ENCODE peak calls at places on chromosomes 3 and 15, in five cellular contexts. T is activated T-helper 1 cell treated with anti-CD3 and anti-CD28 coated beads, Interleukin-2, amount 50 U/mL, for 16 hours; F is B cell; R is HS-5; I is progenitor cell of endocrine pancreas. B is an unnamed sample.

GRCh38 chr3:43959498-43960447 is 269.0 kb downstream of the ABHD5 start:
- DNase-seq in F (no peak), T (no peak), I (no peak), R (no peak), B (no peak)

GRCh38 chr3:150925751-150926201 is 20.5 kb upstream of the MINDY4B start:
- DNase-seq in R (no peak), I (peak), T (no peak), F (peak), B (peak)

GRCh38 chr3:58164916-58165821 is 45.6 kb downstream of the DNASE1L3 start:
- DNase-seq in I (no peak), F (no peak), T (no peak), R (no peak), B (no peak)

GRCh38 chr3:19348929-19349564 is 200.7 kb downstream of the KCNH8 start:
- DNase-seq in F (no peak), T (no peak), I (no peak), R (no peak), B (no peak)

GRCh38 chr15:91970142-91970541 is 116.6 kb downstream of the SLCO3A1 start:
- DNase-seq in T (no peak), F (no peak), R (no peak), I (no peak), B (no peak)

GRCh38 chr15:68372291-68372811 is 59.6 kb downstream of the ITGA11 start:
- DNase-seq in R (no peak), T (no peak), I (no peak), F (no peak), B (peak)

GRCh38 chr3:192275741-192276355 is 451.5 kb downstream of the FGF12 start:
- DNase-seq in I (no peak), R (peak), F (no peak), T (no peak), B (no peak)

GRCh38 chr3:42819351-42819965 is 10.2 kb downstream of the ACKR2 start:
- DNase-seq in T (no peak), F (no peak), R (no peak), I (peak), B (no peak)

GRCh38 chr3:126472277-126473006 is 3.2 kb downstream of the ZXDC start:
- DNase-seq in I (no peak), R (peak), T (no peak), F (no peak), B (peak)

GRCh38 chr3:50390523-50391177 is 31.3 kb upstream of the TMEM115 start:
- DNase-seq in R (no peak), I (no peak), T (no peak), F (no peak), B (no peak)

GRCh38 chr15:76432604-76433003 is 96.0 kb downstream of the ISL2 start:
- DNase-seq in T (no peak), F (no peak), R (no peak), I (no peak), B (no peak)

GRCh38 chr15:60568301-60568742 is 89.4 kb upstream of the ICE2 start:
- DNase-seq in F (no peak), R (no peak), T (no peak), I (no peak), B (no peak)

GRCh38 chr15:78069052-78069414 is 8.5 kb downstream of the TBC1D2B start:
- DNase-seq in T (no peak), F (no peak), R (no peak), I (no peak), B (no peak)

GRCh38 chr3:126487151-126487771 is 11.6 kb upstream of the ZXDC start:
- DNase-seq in F (no peak), T (no peak), I (no peak), R (no peak), B (peak)

GRCh38 chr15:44296625-44297524 is 8.4 kb downstream of the GOLM2 start:
- DNase-seq in F (no peak), R (no peak), I (no peak), T (no peak), B (no peak)

GRCh38 chr15:31387483-31388118 is 61.0 kb downstream of the KLF13 start:
- DNase-seq in T (no peak), I (no peak), F (no peak), R (no peak), B (no peak)

GRCh38 chr15:84684092-84684491 is 26.1 kb upstream of the NMB start:
- DNase-seq in F (no peak), R (no peak), T (no peak), I (no peak), B (no peak)

GRCh38 chr3:16897254-16897926 is 12.6 kb downstream of the PLCL2 start:
- DNase-seq in F (peak), R (no peak), T (no peak), I (no peak), B (no peak)

GRCh38 chr3:101117981-101118380 is 124.8 kb upstream of the ABI3BP start:
- DNase-seq in T (no peak), R (no peak), F (no peak), I (no peak), B (no peak)

GRCh38 chr3:37703633-37704032 is 158.0 kb upstream of the CTDSPL start:
- DNase-seq in R (peak), I (no peak), T (no peak), F (no peak), B (no peak)

GRCh38 chr3:101926594-101927105 is 77.3 kb downstream of the NFKBIZ start:
- DNase-seq in F (no peak), T (no peak), R (peak), I (no peak), B (no peak)

GRCh38 chr3:98172621-98173020 is 6.1 kb downstream of the OR5H15 start:
- DNase-seq in I (no peak), F (no peak), R (no peak), T (no peak), B (no peak)

GRCh38 chr3:47984089-47984759 is 32.0 kb downstream of the MAP4 start:
- DNase-seq in I (no peak), R (peak), T (no peak), F (no peak), B (peak)

GRCh38 chr3:12964713-12965612 is 108.3 kb downstream of the IQSEC1 start:
- DNase-seq in T (no peak), I (no peak), R (no peak), F (no peak), B (no peak)

GRCh38 chr3:158492685-158493084 is 78.3 kb upstream of the MLF1 start:
- DNase-seq in I (no peak), F (no peak), R (no peak), T (no peak), B (no peak)

GRCh38 chr3:52291508-52292181 is 4.0 kb downstream of the GLYCTK start:
- DNase-seq in R (no peak), T (no peak), I (no peak), F (peak), B (no peak)

GRCh38 chr3:13549513-13550256 is 760 bp downstream of the FBLN2 start:
- DNase-seq in T (no peak), F (peak), I (no peak), R (no peak), B (no peak)

GRCh38 chr15:91801836-91802534 is 51.5 kb upstream of the SLCO3A1 start:
- DNase-seq in R (no peak), F (no peak), I (no peak), T (no peak), B (no peak)

GRCh38 chr3:18290130-18290529 is 135.0 kb downstream of the SATB1 start:
- DNase-seq in I (no peak), F (no peak), R (no peak), T (no peak), B (no peak)

GRCh38 chr3:172355836-172356235 is 92.4 kb downstream of the GHSR start:
- DNase-seq in R (peak), F (no peak), T (no peak), I (no peak), B (peak)

GRCh38 chr15:32834156-32834555 is 116.4 kb downstream of the GREM1 start:
- DNase-seq in T (no peak), I (no peak), F (peak), R (no peak), B (no peak)

B was measured in H54.